ENCODE peak calls at places on chromosomes 13 and 19, in five cellular contexts. K is IMR-90; B is CD4-positive, alpha-beta T cell; J is heart left ventricle; Q is lower lobe of right lung. D is an unnamed sample. For H3K9me3, the result is how much of the 10 kb centered on the place peaks cover.

GRCh38 chr19:6187374-6187773 is 51.9 kb downstream of the ACSBG2 start:
- DNase-seq in K (no peak), B (no peak), Q (no peak), J (no peak), D (no peak)

GRCh38 chr13:45434556-45435371 is 16.6 kb upstream of the SLC25A30 start:
- DNase-seq in B (no peak), K (no peak), Q (no peak), J (no peak), D (no peak)

GRCh38 chr19:2063824-2064223 is 12.8 kb upstream of the MKNK2 start:
- DNase-seq in J (no peak), B (no peak), Q (no peak), K (no peak), D (no peak)

GRCh38 chr13:33606692-33607091 is 211.3 kb upstream of the RFC3 start:
- DNase-seq in J (no peak), Q (no peak), B (no peak), K (no peak), D (no peak)

GRCh38 chr13:73058741-73059459 is at the start of gene KLF5:
- DNase-seq in J (peak), B (peak), K (peak), Q (peak), D (peak)

GRCh38 chr19:43723588-43723987 is 7.7 kb downstream of the IRGC start:
- DNase-seq in B (no peak), K (no peak), J (no peak), Q (no peak), D (no peak)

GRCh38 chr13:97107815-97108534 is 113.7 kb upstream of the OXGR1 start:
- DNase-seq in Q (no peak), B (no peak), K (peak), J (no peak), D (no peak)

GRCh38 chr19:47713046-47714021 is at the start of gene EHD2:
- DNase-seq in K (peak), B (peak), J (peak), Q (peak), D (peak)

GRCh38 chr13:110907951-110908898 is 6.6 kb downstream of the ANKRD10 start:
- DNase-seq in B (no peak), K (peak), Q (no peak), J (no peak), D (no peak)

GRCh38 chr13:49821216-49821820 is 28.8 kb upstream of the KPNA3 start:
- DNase-seq in Q (no peak), B (no peak), K (no peak), J (no peak), D (no peak)

GRCh38 chr13:109274188-109274821 is 512.1 kb downstream of the IRS2 start:
- DNase-seq in B (no peak), J (no peak), Q (peak), K (peak), D (no peak)

GRCh38 chr19:50001158-50001557 is 24.0 kb downstream of the VRK3 start:
- DNase-seq in B (no peak), Q (no peak), J (no peak), K (no peak), D (no peak)

GRCh38 chr13:36345438-36346221 is 564 bp downstream of the SPART start:
- DNase-seq in B (peak), Q (peak), J (peak), K (peak), D (peak)

GRCh38 chr19:2636897-2637683 is 65.4 kb downstream of the GNG7 start:
- DNase-seq in B (peak), J (peak), Q (peak), K (peak), D (peak)

GRCh38 chr13:100751826-100752225 is 77.2 kb upstream of the TMTC4 start:
- DNase-seq in Q (no peak), K (no peak), J (no peak), B (no peak), D (no peak)

GRCh38 chr13:19181621-19182485 is at the start of gene TUBA3C:
- DNase-seq in Q (no peak), B (no peak), K (no peak), J (no peak), D (no peak)

GRCh38 chr19:768424-768823 is 17.5 kb downstream of the MISP start:
- DNase-seq in K (peak), J (no peak), Q (no peak), B (no peak), D (no peak)

GRCh38 chr13:57666131-57666530 is 34.6 kb downstream of the PCDH17 start:
- DNase-seq in Q (no peak), J (no peak), B (no peak), K (no peak), D (no peak)

GRCh38 chr13:74920945-74921725 is 560.8 kb downstream of the TBC1D4 start:
- DNase-seq in B (no peak), J (no peak), K (no peak), Q (no peak), D (no peak)

GRCh38 chr19:42427313-42427712 is at the start of gene LIPE:
- DNase-seq in Q (no peak), J (no peak), B (no peak), K (no peak), D (no peak)

GRCh38 chr19:50416815-50417137 is 2.0 kb upstream of the SPIB start:
- DNase-seq in K (no peak), J (no peak), B (no peak), Q (no peak), D (no peak)

GRCh38 chr13:94345374-94346195 is 133.9 kb downstream of the DCT start:
- DNase-seq in B (no peak), K (peak), J (no peak), Q (no peak), D (no peak)

GRCh38 chr19:45103200-45103624 is 10.2 kb downstream of the PPP1R37 start:
- DNase-seq in B (peak), Q (peak), J (no peak), K (no peak), D (no peak)

GRCh38 chr19:30310806-30311121 is 61.4 kb upstream of the ZNF536 start:
- DNase-seq in B (no peak), Q (no peak), K (no peak), J (no peak), D (no peak)
- H3K9me3 ChIP-seq in B (under half), Q (under half), K (under half), J (under half), D (under half)

GRCh38 chr13:114106991-114107685 is 25.3 kb downstream of the RASA3 start:
- DNase-seq in J (no peak), Q (peak), B (no peak), K (no peak), D (no peak)
- H3K27ac ChIP-seq in J (peak), Q (no peak), B (peak), K (peak), D (no peak)

GRCh38 chr19:40691421-40692211 is 1.2 kb upstream of the NUMBL start:
- DNase-seq in B (no peak), K (no peak), J (no peak), Q (no peak), D (no peak)
- TF ChIP-seq CTCF in B (no peak), K (no peak), J (no peak), Q (no peak), D (no peak)

DNA sequence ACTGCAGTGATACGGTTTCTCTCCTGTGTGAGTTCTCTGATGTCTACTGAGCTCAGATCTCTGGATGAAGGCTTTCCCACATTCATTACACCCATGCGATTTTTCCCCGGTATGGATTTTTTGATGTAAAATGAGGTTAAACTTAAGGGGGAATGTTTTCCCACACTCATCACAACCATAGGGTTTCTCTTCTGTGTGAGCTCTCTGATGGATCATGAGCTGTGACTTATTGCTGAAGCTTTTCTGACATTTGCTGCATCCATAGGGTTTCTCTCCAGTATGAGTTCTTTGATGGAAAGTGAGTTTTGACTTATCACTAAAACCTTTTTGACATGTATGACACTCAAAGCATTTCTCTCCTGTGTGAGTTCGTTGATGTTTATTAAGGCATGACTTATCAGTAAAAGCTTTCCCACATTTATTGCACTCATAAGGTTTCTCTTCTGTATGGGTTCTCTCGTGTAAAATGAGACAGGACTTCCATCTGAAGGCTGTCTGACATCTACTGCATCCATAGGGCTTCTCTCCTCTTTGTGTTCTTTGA is 10.6 kb upstream of the ZNF649 start:
- DNase-seq in Q (no peak), J (no peak), K (no peak), B (no peak), D (no peak)
- H3K9me3 ChIP-seq in Q (half or more), J (half or more), K (under half), B (half or more), D (half or more)

DNA sequence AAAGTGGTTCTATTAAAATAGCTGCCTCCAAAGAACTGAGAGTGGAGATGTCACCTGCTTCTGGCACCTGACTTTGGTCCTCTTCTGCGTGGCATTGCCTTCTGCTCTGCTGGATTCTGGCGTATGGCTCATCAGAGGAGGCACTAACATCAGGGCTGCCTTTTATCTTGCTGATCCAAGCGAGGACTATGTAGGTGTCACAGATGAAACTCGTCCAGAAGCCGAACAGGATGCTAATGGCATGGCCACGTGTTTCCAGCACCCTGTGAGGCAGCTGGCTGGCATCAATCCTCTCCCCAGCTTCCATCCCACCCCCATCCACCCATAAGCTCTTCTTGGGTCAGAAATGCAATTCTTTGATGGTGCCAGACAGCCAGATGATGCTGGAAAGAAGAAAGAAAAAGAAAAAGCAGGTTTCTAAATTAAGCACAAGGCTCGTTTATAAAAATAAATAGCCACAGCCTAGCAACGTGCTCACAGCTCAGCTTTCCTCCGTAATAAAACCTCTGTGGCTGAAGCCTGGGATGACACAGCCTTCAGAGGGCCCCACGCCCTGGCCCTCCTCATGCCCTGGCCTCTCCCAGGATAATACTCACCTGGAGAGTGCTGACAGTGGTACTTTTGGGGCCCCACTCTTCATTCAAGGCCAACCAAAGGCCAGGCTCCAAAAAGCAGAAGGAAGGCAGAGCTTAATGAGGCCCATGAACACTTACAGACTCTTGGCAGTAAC is 212.9 kb upstream of the SERP2 start:
- DNase-seq in K (peak), B (no peak), Q (no peak), J (no peak), D (no peak)
- H3K27ac ChIP-seq in K (no peak), B (no peak), Q (no peak), J (no peak), D (no peak)

DNA sequence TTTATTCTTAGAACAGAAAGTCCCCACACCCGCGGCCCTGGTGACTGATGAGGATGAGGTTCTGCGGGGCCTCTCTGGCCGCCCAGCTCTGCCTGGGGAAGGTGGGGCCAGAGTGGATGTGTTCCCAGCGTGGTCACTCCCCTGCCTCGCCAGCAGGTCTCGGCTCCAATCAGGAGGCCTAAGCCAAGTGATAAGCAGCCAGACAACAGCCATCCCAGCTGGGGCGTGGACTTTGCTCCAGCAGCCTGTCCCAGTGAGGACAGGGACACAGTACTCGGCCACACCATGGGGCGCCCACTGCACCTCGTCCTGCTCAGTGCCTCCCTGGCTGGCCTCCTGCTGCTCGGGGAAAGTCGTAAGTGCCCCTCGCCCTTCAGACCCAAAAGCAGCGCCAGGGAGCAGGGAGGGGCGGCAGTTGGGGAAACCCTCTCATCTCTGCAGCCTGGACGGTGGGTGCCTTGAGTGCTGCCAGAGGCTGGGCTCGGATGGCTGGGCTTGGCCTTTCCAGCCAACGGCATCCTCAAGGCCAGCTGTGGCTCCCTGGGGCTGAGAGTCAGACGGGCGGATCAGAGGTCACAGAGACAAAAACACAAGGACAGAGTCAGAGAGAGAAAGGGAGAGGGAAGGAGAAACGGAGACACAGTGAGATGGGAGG is at the start of gene F10:
- DNase-seq in Q (peak), J (peak), B (no peak), K (peak), D (peak)
- TF ChIP-seq CTCF in Q (no peak), J (no peak), B (no peak), K (no peak), D (no peak)

D was measured in heart right ventricle.